ENCODE peak calls at places on chromosomes 4 and X, in eight cellular contexts. One of them, this sample, is unnamed.

GRCh38 chr4:102823464-102823863 is 3.9 kb downstream of the UBE2D3 start:
- DNase-seq in PC-9: no peak
- DNase-seq in IMR-90: no peak
- DNase-seq in naive thymus-derived CD4-positive, alpha-beta T cell: no peak
- DNase-seq in transverse colon: no peak
- DNase-seq in fibroblast of mammary gland: no peak
- DNase-seq in neuronal stem cell: no peak
- DNase-seq in uterus: no peak
- DNase-seq in this sample: no peak

GRCh38 chrX:134460861-134461218 is 875 bp downstream of the HPRT1 start:
- DNase-seq in neuronal stem cell: no peak
- DNase-seq in IMR-90: peak; percentile 1
- DNase-seq in fibroblast of mammary gland: peak; percentile 20
- DNase-seq in transverse colon: no peak
- DNase-seq in PC-9: peak; percentile 47
- DNase-seq in naive thymus-derived CD4-positive, alpha-beta T cell: no peak
- DNase-seq in uterus: no peak
- DNase-seq in this sample: no peak

GRCh38 chr4:154836030-154836429 is 55.0 kb downstream of the RBM46 start:
- DNase-seq in PC-9: no peak
- DNase-seq in uterus: no peak
- DNase-seq in naive thymus-derived CD4-positive, alpha-beta T cell: no peak
- DNase-seq in neuronal stem cell: no peak
- DNase-seq in IMR-90: no peak
- DNase-seq in fibroblast of mammary gland: no peak
- DNase-seq in transverse colon: no peak
- DNase-seq in this sample: no peak

GRCh38 chrX:108224727-108225455 is 133.3 kb downstream of the ATG4A start:
- DNase-seq in transverse colon: no peak
- DNase-seq in PC-9: no peak
- DNase-seq in IMR-90: peak; percentile 31
- DNase-seq in uterus: no peak
- DNase-seq in fibroblast of mammary gland: peak; percentile 41
- DNase-seq in naive thymus-derived CD4-positive, alpha-beta T cell: no peak
- DNase-seq in neuronal stem cell: peak; percentile 46
- DNase-seq in this sample: no peak

GRCh38 chr4:187380181-187380581 is 615.4 kb upstream of the ZFP42 start:
- DNase-seq in transverse colon: peak; percentile 38
- DNase-seq in PC-9: no peak
- DNase-seq in uterus: no peak
- DNase-seq in neuronal stem cell: no peak
- DNase-seq in IMR-90: peak; percentile 15
- DNase-seq in naive thymus-derived CD4-positive, alpha-beta T cell: no peak
- DNase-seq in fibroblast of mammary gland: peak; percentile 1
- DNase-seq in this sample: no peak

GRCh38 chr4:80568891-80569290 is 233.4 kb downstream of the CFAP299 start:
- DNase-seq in naive thymus-derived CD4-positive, alpha-beta T cell: no peak
- DNase-seq in PC-9: no peak
- DNase-seq in IMR-90: no peak
- DNase-seq in uterus: no peak
- DNase-seq in neuronal stem cell: peak; percentile 53
- DNase-seq in fibroblast of mammary gland: no peak
- DNase-seq in transverse colon: no peak
- DNase-seq in this sample: no peak

GRCh38 chr4:122500852-122501501 is 44.5 kb upstream of the IL2 start:
- DNase-seq in naive thymus-derived CD4-positive, alpha-beta T cell: no peak
- DNase-seq in fibroblast of mammary gland: peak; percentile 21
- DNase-seq in uterus: no peak
- DNase-seq in transverse colon: no peak
- DNase-seq in IMR-90: no peak
- DNase-seq in PC-9: no peak
- DNase-seq in neuronal stem cell: no peak
- DNase-seq in this sample: no peak

GRCh38 chrX:153829799-153830631 is at the start of gene PDZD4:
- DNase-seq in fibroblast of mammary gland: no peak
- DNase-seq in IMR-90: no peak
- DNase-seq in PC-9: no peak
- DNase-seq in neuronal stem cell: no peak
- DNase-seq in uterus: no peak
- DNase-seq in transverse colon: no peak
- DNase-seq in naive thymus-derived CD4-positive, alpha-beta T cell: no peak
- DNase-seq in this sample: no peak

GRCh38 chr4:73021634-73022033 is 47.9 kb downstream of the COX18 start:
- DNase-seq in PC-9: peak; percentile 42
- DNase-seq in fibroblast of mammary gland: peak; percentile 51
- DNase-seq in IMR-90: peak; percentile 31
- DNase-seq in uterus: no peak
- DNase-seq in neuronal stem cell: no peak
- DNase-seq in naive thymus-derived CD4-positive, alpha-beta T cell: no peak
- DNase-seq in transverse colon: no peak
- DNase-seq in this sample: no peak

GRCh38 chrX:154532690-154533089 is 14.0 kb downstream of the G6PD start:
- DNase-seq in fibroblast of mammary gland: no peak
- DNase-seq in naive thymus-derived CD4-positive, alpha-beta T cell: no peak
- DNase-seq in uterus: no peak
- DNase-seq in neuronal stem cell: no peak
- DNase-seq in PC-9: no peak
- DNase-seq in IMR-90: no peak
- DNase-seq in transverse colon: no peak
- DNase-seq in this sample: no peak

GRCh38 chr4:66489783-66490452 is 819.6 kb upstream of the EPHA5 start:
- DNase-seq in transverse colon: no peak
- DNase-seq in uterus: no peak
- DNase-seq in fibroblast of mammary gland: peak; percentile 7
- DNase-seq in naive thymus-derived CD4-positive, alpha-beta T cell: no peak
- DNase-seq in PC-9: no peak
- DNase-seq in IMR-90: peak; percentile 65
- DNase-seq in neuronal stem cell: no peak
- DNase-seq in this sample: no peak

GRCh38 chrX:24494544-24495113 is 29.5 kb downstream of the PDK3 start:
- DNase-seq in neuronal stem cell: no peak
- DNase-seq in uterus: no peak
- DNase-seq in PC-9: peak; percentile 37
- DNase-seq in naive thymus-derived CD4-positive, alpha-beta T cell: no peak
- DNase-seq in fibroblast of mammary gland: peak; percentile 72
- DNase-seq in IMR-90: peak; percentile 80
- DNase-seq in transverse colon: peak; percentile 48
- DNase-seq in this sample: peak; percentile 44

GRCh38 chrX:135112096-135112729 is 8.1 kb downstream of the ETDB start:
- DNase-seq in transverse colon: no peak
- DNase-seq in neuronal stem cell: no peak
- DNase-seq in uterus: no peak
- DNase-seq in naive thymus-derived CD4-positive, alpha-beta T cell: no peak
- DNase-seq in fibroblast of mammary gland: peak; percentile 42
- DNase-seq in PC-9: no peak
- DNase-seq in IMR-90: peak; percentile 31
- DNase-seq in this sample: peak; percentile 43

GRCh38 chr4:46648088-46648744 is 258.3 kb upstream of the GABRA2 start:
- DNase-seq in transverse colon: peak; percentile 16
- DNase-seq in uterus: no peak
- DNase-seq in neuronal stem cell: peak; percentile 23
- DNase-seq in fibroblast of mammary gland: peak; percentile 20
- DNase-seq in PC-9: peak; percentile 52
- DNase-seq in naive thymus-derived CD4-positive, alpha-beta T cell: no peak
- DNase-seq in IMR-90: peak; percentile 64
- DNase-seq in this sample: peak; percentile 16

GRCh38 chr4:85828295-85828910 is 353.5 kb downstream of the ARHGAP24 start:
- DNase-seq in PC-9: no peak
- DNase-seq in fibroblast of mammary gland: peak; percentile 69
- DNase-seq in uterus: no peak
- DNase-seq in naive thymus-derived CD4-positive, alpha-beta T cell: no peak
- DNase-seq in neuronal stem cell: no peak
- DNase-seq in transverse colon: no peak
- DNase-seq in IMR-90: peak; percentile 56
- DNase-seq in this sample: no peak
- H3K4me3 ChIP-seq in PC-9: no peak overlapping the region
- H3K4me3 ChIP-seq in fibroblast of mammary gland: peak overlapping the region; percentile 15
- H3K4me3 ChIP-seq in uterus: peak overlapping the region; percentile 22
- H3K4me3 ChIP-seq in naive thymus-derived CD4-positive, alpha-beta T cell: no peak overlapping the region
- H3K4me3 ChIP-seq in neuronal stem cell: no peak overlapping the region
- H3K4me3 ChIP-seq in transverse colon: no peak overlapping the region
- H3K4me3 ChIP-seq in IMR-90: no peak overlapping the region
- H3K4me3 ChIP-seq in this sample: no peak overlapping the region

GRCh38 chrX:53440101-53440500 is 5.9 kb upstream of the HSD17B10 start:
- DNase-seq in PC-9: no peak
- DNase-seq in transverse colon: no peak
- DNase-seq in neuronal stem cell: no peak
- DNase-seq in uterus: no peak
- DNase-seq in fibroblast of mammary gland: no peak
- DNase-seq in IMR-90: no peak
- DNase-seq in naive thymus-derived CD4-positive, alpha-beta T cell: no peak
- DNase-seq in this sample: no peak
- H3K4me3 ChIP-seq in PC-9: peak overlapping the region; percentile 52
- H3K4me3 ChIP-seq in transverse colon: no peak overlapping the region
- H3K4me3 ChIP-seq in neuronal stem cell: no peak overlapping the region
- H3K4me3 ChIP-seq in uterus: peak overlapping the region; percentile 26
- H3K4me3 ChIP-seq in fibroblast of mammary gland: peak overlapping the region; percentile 48
- H3K4me3 ChIP-seq in IMR-90: no peak overlapping the region
- H3K4me3 ChIP-seq in naive thymus-derived CD4-positive, alpha-beta T cell: no peak overlapping the region
- H3K4me3 ChIP-seq in this sample: no peak overlapping the region

DNA sequence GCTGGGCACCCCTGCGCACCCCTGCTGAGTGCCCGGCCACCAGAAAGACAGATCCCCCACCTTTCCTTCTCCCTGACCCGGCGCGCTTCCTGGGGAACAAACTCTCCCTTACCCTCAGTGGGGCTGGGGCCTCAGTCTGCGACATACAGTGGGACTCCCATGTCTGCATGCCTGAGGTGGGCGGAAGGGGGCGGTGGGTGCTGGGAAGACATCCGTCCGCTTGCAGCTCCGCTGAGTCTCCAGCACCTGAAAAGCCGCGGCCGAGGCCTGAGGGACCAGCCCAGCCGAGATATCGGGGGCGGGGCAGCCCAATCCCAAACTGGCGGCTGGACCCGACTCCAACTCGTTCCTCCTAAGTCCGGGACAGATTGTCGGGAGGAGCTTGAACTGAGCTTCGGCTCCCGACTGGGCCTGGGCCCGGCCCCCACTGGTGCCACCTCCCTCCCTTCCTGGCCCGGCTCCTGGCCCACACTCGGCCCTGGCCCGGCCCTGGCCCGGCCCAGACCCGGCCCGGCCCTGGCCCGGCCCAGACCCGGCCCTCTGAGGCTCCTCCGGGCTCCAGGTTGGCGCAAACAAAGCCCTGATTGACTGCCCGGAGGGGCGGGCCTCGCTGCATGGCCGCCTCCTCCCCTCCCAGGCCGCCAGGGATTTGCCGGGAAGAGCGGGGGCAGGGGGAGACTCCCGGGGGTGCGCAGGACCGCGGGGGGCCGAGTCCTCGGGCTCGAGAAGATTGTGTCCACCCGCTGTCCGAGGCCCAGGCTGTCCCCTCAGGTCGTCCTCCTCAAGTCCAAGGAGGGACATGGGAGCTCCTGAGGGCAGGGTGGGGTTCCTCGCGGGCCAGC is 878 bp upstream of the SLC16A2 start:
- DNase-seq in fibroblast of mammary gland: peak; percentile 59
- DNase-seq in PC-9: peak; percentile 34
- DNase-seq in uterus: peak; percentile 83
- DNase-seq in neuronal stem cell: peak; percentile 48
- DNase-seq in naive thymus-derived CD4-positive, alpha-beta T cell: no peak
- DNase-seq in transverse colon: peak; percentile 57
- DNase-seq in IMR-90: peak; percentile 48
- DNase-seq in this sample: no peak
- H3K4me3 ChIP-seq in fibroblast of mammary gland: peak overlapping the region; percentile 55
- H3K4me3 ChIP-seq in PC-9: peak overlapping the region; percentile 66
- H3K4me3 ChIP-seq in uterus: peak overlapping the region; percentile 54
- H3K4me3 ChIP-seq in neuronal stem cell: peak overlapping the region; percentile 71
- H3K4me3 ChIP-seq in naive thymus-derived CD4-positive, alpha-beta T cell: peak overlapping the region; percentile 41
- H3K4me3 ChIP-seq in transverse colon: peak overlapping the region; percentile 28
- H3K4me3 ChIP-seq in IMR-90: peak overlapping the region; percentile 58
- H3K4me3 ChIP-seq in this sample: peak overlapping the region; percentile 50

DNA sequence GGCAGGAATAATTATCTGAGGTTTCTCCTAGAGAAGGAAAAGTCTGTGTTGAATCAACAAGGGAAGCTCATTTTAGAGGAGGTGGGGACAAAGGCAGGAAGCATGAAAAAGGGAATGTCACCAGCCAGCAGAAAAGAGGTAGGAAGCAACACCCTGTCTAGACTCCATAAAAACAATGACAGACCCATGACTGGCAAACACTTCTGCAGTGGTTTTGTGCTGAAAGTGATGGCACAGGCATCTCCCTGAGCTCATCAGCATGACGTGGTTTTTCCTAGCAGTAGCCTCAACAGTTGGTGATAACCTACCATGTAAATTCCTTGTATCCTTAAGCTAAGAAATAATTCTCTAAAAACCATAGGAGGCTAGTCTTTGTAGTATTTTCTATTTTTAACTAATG is 110.7 kb upstream of the GALNT7 start:
- DNase-seq in IMR-90: peak; percentile 12
- DNase-seq in naive thymus-derived CD4-positive, alpha-beta T cell: no peak
- DNase-seq in PC-9: no peak
- DNase-seq in neuronal stem cell: no peak
- DNase-seq in fibroblast of mammary gland: peak; percentile 32
- DNase-seq in transverse colon: no peak
- DNase-seq in uterus: no peak
- DNase-seq in this sample: no peak
- H3K4me3 ChIP-seq in IMR-90: no peak overlapping the region
- H3K4me3 ChIP-seq in naive thymus-derived CD4-positive, alpha-beta T cell: no peak overlapping the region
- H3K4me3 ChIP-seq in PC-9: no peak overlapping the region
- H3K4me3 ChIP-seq in neuronal stem cell: no peak overlapping the region
- H3K4me3 ChIP-seq in fibroblast of mammary gland: no peak overlapping the region
- H3K4me3 ChIP-seq in transverse colon: no peak overlapping the region
- H3K4me3 ChIP-seq in uterus: no peak overlapping the region
- H3K4me3 ChIP-seq in this sample: no peak overlapping the region

DNA sequence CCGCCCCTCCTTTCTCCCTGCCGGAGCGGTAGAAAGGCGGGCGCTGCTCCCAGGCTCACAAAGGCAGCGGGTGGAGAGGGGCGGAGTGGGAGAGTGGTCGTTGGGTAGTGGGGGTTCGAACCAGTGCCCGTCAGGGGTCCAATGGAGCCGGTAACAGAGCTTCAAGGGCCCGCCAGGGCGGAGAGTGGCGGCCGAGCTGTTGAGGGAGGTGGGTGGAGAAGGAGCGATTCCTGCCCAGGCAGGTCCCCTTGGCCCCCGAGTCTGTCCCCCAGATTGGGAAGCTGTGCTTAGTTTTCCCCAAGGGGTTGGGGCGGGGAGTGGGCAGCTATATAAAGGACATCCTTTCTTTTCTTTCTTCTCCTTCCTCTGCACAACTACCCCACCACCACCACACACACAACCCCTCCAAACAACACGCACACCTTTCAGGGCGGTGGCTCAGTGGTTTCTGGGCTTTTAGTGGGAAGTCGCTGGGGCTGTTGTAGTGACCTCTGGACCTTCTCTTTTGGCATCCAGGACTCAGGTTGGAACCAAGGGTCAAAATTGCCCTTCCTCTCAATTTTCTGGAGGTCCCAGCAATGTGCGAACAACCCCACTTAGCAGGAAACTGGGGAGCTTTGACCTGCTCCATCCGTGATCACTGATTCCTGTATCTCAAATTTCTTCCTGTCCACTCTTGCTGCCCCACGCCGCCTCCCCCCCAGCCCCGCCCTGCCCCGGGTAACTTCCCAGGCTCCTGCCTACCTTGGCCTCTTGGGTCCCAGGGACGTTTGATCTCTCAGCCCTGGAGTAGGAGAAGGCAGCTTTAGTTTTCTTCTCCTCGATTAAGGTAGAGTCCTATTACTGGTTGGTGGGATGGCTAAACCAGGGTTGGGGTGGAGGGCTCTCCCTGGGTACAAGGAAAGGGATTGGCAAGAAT is 1.9 kb downstream of the EFNB1 start:
- DNase-seq in naive thymus-derived CD4-positive, alpha-beta T cell: no peak
- DNase-seq in neuronal stem cell: no peak
- DNase-seq in transverse colon: no peak
- DNase-seq in IMR-90: no peak
- DNase-seq in fibroblast of mammary gland: no peak
- DNase-seq in PC-9: no peak
- DNase-seq in uterus: peak; percentile 14
- DNase-seq in this sample: no peak
- H3K4me3 ChIP-seq in naive thymus-derived CD4-positive, alpha-beta T cell: peak overlapping the region; percentile 76
- H3K4me3 ChIP-seq in neuronal stem cell: peak overlapping the region; percentile 72
- H3K4me3 ChIP-seq in transverse colon: peak overlapping the region; percentile 58
- H3K4me3 ChIP-seq in IMR-90: peak overlapping the region; percentile 86
- H3K4me3 ChIP-seq in fibroblast of mammary gland: peak overlapping the region; percentile 65
- H3K4me3 ChIP-seq in PC-9: peak overlapping the region; percentile 86
- H3K4me3 ChIP-seq in uterus: peak overlapping the region; percentile 59
- H3K4me3 ChIP-seq in this sample: peak overlapping the region; percentile 81

This sample was measured in DND-41.